ENCODE peak calls at places on chromosomes 2 and 18, in five cellular contexts. K is activated CD4-positive, alpha-beta T cell treated with anti-CD3 and anti-CD28 coated beads for 36 hours; H is GM03348; U is thyroid gland; C is AG08396. R is an unnamed sample.

GRCh38 chr2:25187729-25188350 is 19.5 kb upstream of the POMC start:
- DNase-seq in H (no peak), K (no peak), C (no peak), U (no peak), R (no peak)

GRCh38 chr2:37323770-37324535 is 680 bp downstream of the PRKD3 start:
- DNase-seq in H (peak), C (no peak), U (peak), K (peak), R (peak)

GRCh38 chr2:127048969-127049897 is 57.7 kb downstream of the BIN1 start:
- DNase-seq in C (no peak), K (peak), U (no peak), H (no peak), R (no peak)

GRCh38 chr2:175871331-175871730 is 130.7 kb downstream of the LNPK start:
- DNase-seq in C (no peak), U (no peak), K (no peak), H (peak), R (no peak)

GRCh38 chr2:234147335-234147861 is 96.9 kb downstream of the SPP2 start:
- DNase-seq in C (no peak), U (no peak), H (no peak), K (no peak), R (no peak)

GRCh38 chr2:73258913-73259215 is 24.8 kb downstream of the CCT7 start:
- DNase-seq in H (no peak), C (no peak), U (no peak), K (no peak), R (no peak)

GRCh38 chr2:229679393-229680125 is 34.8 kb downstream of the DNER start:
- DNase-seq in U (no peak), H (no peak), K (no peak), C (no peak), R (peak)

GRCh38 chr2:1593371-1594205 is 150.7 kb downstream of the PXDN start:
- DNase-seq in C (peak), H (peak), U (no peak), K (no peak), R (peak)

GRCh38 chr2:231865222-231865621 is 61.0 kb downstream of the NPPC start:
- DNase-seq in H (no peak), C (no peak), U (no peak), K (no peak), R (no peak)

GRCh38 chr2:98308532-98308931 is 37.7 kb upstream of the CNGA3 start:
- DNase-seq in K (no peak), U (no peak), C (no peak), H (no peak), R (no peak)

GRCh38 chr2:190159453-190159852 is 96.9 kb upstream of the MSTN start:
- DNase-seq in U (no peak), C (peak), K (no peak), H (peak), R (no peak)

GRCh38 chr2:227310756-227311110 is 14.3 kb upstream of the MFF start:
- DNase-seq in C (no peak), H (no peak), K (no peak), U (no peak), R (no peak)

GRCh38 chr2:219327719-219328118 is 4.8 kb downstream of the RESP18 start:
- DNase-seq in H (no peak), K (no peak), U (no peak), C (no peak), R (no peak)

GRCh38 chr2:238855299-238855698 is 7.4 kb downstream of the TWIST2 start:
- DNase-seq in H (no peak), K (no peak), U (no peak), C (no peak), R (no peak)

GRCh38 chr2:33302348-33302747 is 174.1 kb upstream of the RASGRP3 start:
- DNase-seq in C (no peak), K (no peak), U (no peak), H (no peak), R (no peak)

GRCh38 chr2:204576580-204576979 is 31.3 kb downstream of the PARD3B start:
- DNase-seq in C (no peak), H (no peak), K (peak), U (no peak), R (no peak)

GRCh38 chr2:60370835-60371618 is 182.4 kb downstream of the BCL11A start:
- DNase-seq in H (no peak), C (no peak), U (no peak), K (no peak), R (no peak)

GRCh38 chr18:56196495-56197225 is 441.7 kb downstream of the TXNL1 start:
- DNase-seq in C (no peak), H (no peak), U (no peak), K (no peak), R (no peak)

GRCh38 chr2:170554278-170554955 is 160.7 kb upstream of the SP5 start:
- DNase-seq in C (peak), H (peak), K (no peak), U (peak), R (peak)

GRCh38 chr2:187658952-187659525 is 104.8 kb upstream of the TFPI start:
- DNase-seq in H (peak), U (no peak), C (peak), K (no peak), R (peak)

GRCh38 chr2:229486673-229487072 is 215.6 kb upstream of the PID1 start:
- DNase-seq in K (no peak), U (no peak), H (no peak), C (no peak), R (no peak)

GRCh38 chr2:168766600-168766999 is 35.8 kb upstream of the NOSTRIN start:
- DNase-seq in K (no peak), U (no peak), C (no peak), H (no peak), R (no peak)

GRCh38 chr2:216583606-216584005 is 49.6 kb upstream of the IGFBP2 start:
- DNase-seq in K (no peak), H (no peak), C (no peak), U (no peak), R (no peak)

GRCh38 chr18:60978338-60978737 is 354.9 kb upstream of the CDH20 start:
- DNase-seq in U (no peak), H (peak), K (no peak), C (peak), R (peak)

GRCh38 chr2:99520813-99521212 is 31.0 kb upstream of the REV1 start:
- DNase-seq in H (no peak), C (no peak), K (no peak), U (no peak), R (peak)

GRCh38 chr2:105313877-105314276 is 15.7 kb downstream of the TGFBRAP1 start:
- DNase-seq in H (no peak), U (no peak), K (no peak), C (no peak), R (no peak)

GRCh38 chr2:25608718-25609117 is 64.7 kb downstream of the DTNB start:
- DNase-seq in C (no peak), H (no peak), U (no peak), K (no peak), R (no peak)

GRCh38 chr18:7760967-7761946 is 194.1 kb downstream of the PTPRM start:
- DNase-seq in C (no peak), K (no peak), U (no peak), H (no peak), R (peak)

GRCh38 chr2:171409436-171409971 is 24.3 kb downstream of the METTL8 start:
- DNase-seq in U (no peak), K (no peak), H (no peak), C (peak), R (no peak)

GRCh38 chr2:20144861-20145260 is 80.1 kb downstream of the SDC1 start:
- DNase-seq in H (no peak), K (no peak), C (no peak), U (no peak), R (no peak)

GRCh38 chr2:196130039-196130825 is 41.1 kb downstream of the STK17B start:
- DNase-seq in C (no peak), K (peak), H (no peak), U (no peak), R (no peak)

GRCh38 chr18:49018961-49019445 is 68.2 kb upstream of the SMAD7 start:
- DNase-seq in K (no peak), U (no peak), C (no peak), H (no peak), R (no peak)

R was measured in HT1080.